ENCODE peak calls at places on chromosome 7, in ten cellular contexts. One of them, this sample, is unnamed.

GRCh38 chr7:69256634-69257081 is 341.6 kb upstream of the AUTS2 start:
- DNase-seq in mucosa of descending colon: peak; percentile 21
- DNase-seq in AG10803: peak; percentile 94
- DNase-seq in heart left ventricle: peak; percentile 64
- DNase-seq in dorsolateral prefrontal cortex: peak; percentile 45
- DNase-seq in epithelial cell of esophagus: no peak
- DNase-seq in RWPE1: no peak
- DNase-seq in cardiac fibroblast: no peak
- DNase-seq in bronchial epithelial cell: no peak
- DNase-seq in CD8-positive, alpha-beta T cell: no peak
- DNase-seq in this sample: no peak

GRCh38 chr7:86600506-86601290 is 43.0 kb upstream of the GRM3 start:
- DNase-seq in mucosa of descending colon: no peak
- DNase-seq in AG10803: no peak
- DNase-seq in heart left ventricle: no peak
- DNase-seq in dorsolateral prefrontal cortex: peak; percentile 84
- DNase-seq in epithelial cell of esophagus: no peak
- DNase-seq in RWPE1: no peak
- DNase-seq in cardiac fibroblast: no peak
- DNase-seq in bronchial epithelial cell: no peak
- DNase-seq in CD8-positive, alpha-beta T cell: no peak
- DNase-seq in this sample: no peak

GRCh38 chr7:83105063-83105462 is 57.6 kb downstream of the PCLO start:
- DNase-seq in mucosa of descending colon: no peak
- DNase-seq in AG10803: no peak
- DNase-seq in heart left ventricle: no peak
- DNase-seq in dorsolateral prefrontal cortex: no peak
- DNase-seq in epithelial cell of esophagus: no peak
- DNase-seq in RWPE1: no peak
- DNase-seq in cardiac fibroblast: no peak
- DNase-seq in bronchial epithelial cell: no peak
- DNase-seq in CD8-positive, alpha-beta T cell: no peak
- DNase-seq in this sample: no peak

GRCh38 chr7:112009081-112009480 is 197.1 kb downstream of the DOCK4 start:
- DNase-seq in mucosa of descending colon: no peak
- DNase-seq in AG10803: peak; percentile 44
- DNase-seq in heart left ventricle: no peak
- DNase-seq in dorsolateral prefrontal cortex: no peak
- DNase-seq in epithelial cell of esophagus: peak; percentile 52
- DNase-seq in RWPE1: peak; percentile 20
- DNase-seq in cardiac fibroblast: peak; percentile 76
- DNase-seq in bronchial epithelial cell: peak; percentile 62
- DNase-seq in CD8-positive, alpha-beta T cell: no peak
- DNase-seq in this sample: no peak

GRCh38 chr7:106283831-106284515 is 810 bp downstream of the NAMPT start:
- DNase-seq in mucosa of descending colon: peak; percentile 79
- DNase-seq in AG10803: peak; percentile 35
- DNase-seq in heart left ventricle: peak; percentile 76
- DNase-seq in dorsolateral prefrontal cortex: peak; percentile 44
- DNase-seq in epithelial cell of esophagus: peak; percentile 46
- DNase-seq in RWPE1: peak; percentile 14
- DNase-seq in cardiac fibroblast: peak; percentile 56
- DNase-seq in bronchial epithelial cell: peak; percentile 38
- DNase-seq in CD8-positive, alpha-beta T cell: peak; percentile 54
- DNase-seq in this sample: peak; percentile 16

GRCh38 chr7:17617380-17617779 is 318.9 kb downstream of the AHR start:
- DNase-seq in mucosa of descending colon: no peak
- DNase-seq in AG10803: peak; percentile 45
- DNase-seq in heart left ventricle: no peak
- DNase-seq in dorsolateral prefrontal cortex: no peak
- DNase-seq in epithelial cell of esophagus: no peak
- DNase-seq in RWPE1: no peak
- DNase-seq in cardiac fibroblast: no peak
- DNase-seq in bronchial epithelial cell: no peak
- DNase-seq in CD8-positive, alpha-beta T cell: no peak
- DNase-seq in this sample: no peak

GRCh38 chr7:33651998-33652397 is 253.3 kb upstream of the BMPER start:
- DNase-seq in mucosa of descending colon: no peak
- DNase-seq in AG10803: no peak
- DNase-seq in heart left ventricle: no peak
- DNase-seq in dorsolateral prefrontal cortex: no peak
- DNase-seq in epithelial cell of esophagus: no peak
- DNase-seq in RWPE1: no peak
- DNase-seq in cardiac fibroblast: no peak
- DNase-seq in bronchial epithelial cell: no peak
- DNase-seq in CD8-positive, alpha-beta T cell: no peak
- DNase-seq in this sample: no peak

GRCh38 chr7:42219447-42219846 is 17.6 kb downstream of the GLI3 start:
- DNase-seq in mucosa of descending colon: no peak
- DNase-seq in AG10803: peak; percentile 82
- DNase-seq in heart left ventricle: no peak
- DNase-seq in dorsolateral prefrontal cortex: no peak
- DNase-seq in epithelial cell of esophagus: peak; percentile 87
- DNase-seq in RWPE1: peak; percentile 77
- DNase-seq in cardiac fibroblast: no peak
- DNase-seq in bronchial epithelial cell: peak; percentile 89
- DNase-seq in CD8-positive, alpha-beta T cell: no peak
- DNase-seq in this sample: no peak

GRCh38 chr7:40733578-40733977 is 598.8 kb downstream of the SUGCT start:
- DNase-seq in mucosa of descending colon: no peak
- DNase-seq in AG10803: no peak
- DNase-seq in heart left ventricle: no peak
- DNase-seq in dorsolateral prefrontal cortex: no peak
- DNase-seq in epithelial cell of esophagus: no peak
- DNase-seq in RWPE1: no peak
- DNase-seq in cardiac fibroblast: no peak
- DNase-seq in bronchial epithelial cell: no peak
- DNase-seq in CD8-positive, alpha-beta T cell: no peak
- DNase-seq in this sample: no peak

GRCh38 chr7:117731455-117731854 is 141.8 kb downstream of the CTTNBP2 start:
- DNase-seq in mucosa of descending colon: no peak
- DNase-seq in AG10803: no peak
- DNase-seq in heart left ventricle: no peak
- DNase-seq in dorsolateral prefrontal cortex: no peak
- DNase-seq in epithelial cell of esophagus: no peak
- DNase-seq in RWPE1: no peak
- DNase-seq in cardiac fibroblast: no peak
- DNase-seq in bronchial epithelial cell: no peak
- DNase-seq in CD8-positive, alpha-beta T cell: no peak
- DNase-seq in this sample: no peak

GRCh38 chr7:6729492-6730342 is 23.0 kb upstream of the ZNF12 start:
- DNase-seq in mucosa of descending colon: peak; percentile 93
- DNase-seq in AG10803: peak; percentile 94
- DNase-seq in heart left ventricle: peak; percentile 97
- DNase-seq in dorsolateral prefrontal cortex: peak; percentile 91
- DNase-seq in epithelial cell of esophagus: peak; percentile 87
- DNase-seq in RWPE1: peak; percentile 82
- DNase-seq in cardiac fibroblast: peak; percentile 92
- DNase-seq in bronchial epithelial cell: peak; percentile 78
- DNase-seq in CD8-positive, alpha-beta T cell: peak; percentile 89
- DNase-seq in this sample: peak; percentile 72
- TF ChIP-seq CTCF in mucosa of descending colon: no peak
- TF ChIP-seq CTCF in AG10803: no peak
- TF ChIP-seq CTCF in heart left ventricle: no peak
- TF ChIP-seq CTCF in dorsolateral prefrontal cortex: peak; percentile 52
- TF ChIP-seq CTCF in epithelial cell of esophagus: no peak
- TF ChIP-seq CTCF in RWPE1: no peak
- TF ChIP-seq CTCF in cardiac fibroblast: no peak
- TF ChIP-seq CTCF in bronchial epithelial cell: no peak
- TF ChIP-seq CTCF in CD8-positive, alpha-beta T cell: no peak
- TF ChIP-seq CTCF in this sample: no peak

GRCh38 chr7:22723642-22724041 is 3.4 kb upstream of the IL6 start:
- DNase-seq in mucosa of descending colon: no peak
- DNase-seq in AG10803: peak; percentile 61
- DNase-seq in heart left ventricle: no peak
- DNase-seq in dorsolateral prefrontal cortex: no peak
- DNase-seq in epithelial cell of esophagus: no peak
- DNase-seq in RWPE1: no peak
- DNase-seq in cardiac fibroblast: peak; percentile 49
- DNase-seq in bronchial epithelial cell: no peak
- DNase-seq in CD8-positive, alpha-beta T cell: no peak
- DNase-seq in this sample: no peak

GRCh38 chr7:22726849-22727792 is at the start of gene IL6:
- DNase-seq in mucosa of descending colon: peak; percentile 65
- DNase-seq in AG10803: peak; percentile 98
- DNase-seq in heart left ventricle: peak; percentile 93
- DNase-seq in dorsolateral prefrontal cortex: peak; percentile 58
- DNase-seq in epithelial cell of esophagus: peak; percentile 81
- DNase-seq in RWPE1: peak; percentile 58
- DNase-seq in cardiac fibroblast: peak; percentile 98
- DNase-seq in bronchial epithelial cell: peak; percentile 84
- DNase-seq in CD8-positive, alpha-beta T cell: no peak
- DNase-seq in this sample: peak; percentile 14

GRCh38 chr7:22724861-22725260 is 2.1 kb upstream of the IL6 start:
- DNase-seq in mucosa of descending colon: no peak
- DNase-seq in AG10803: peak; percentile 18
- DNase-seq in heart left ventricle: no peak
- DNase-seq in dorsolateral prefrontal cortex: no peak
- DNase-seq in epithelial cell of esophagus: no peak
- DNase-seq in RWPE1: no peak
- DNase-seq in cardiac fibroblast: no peak
- DNase-seq in bronchial epithelial cell: no peak
- DNase-seq in CD8-positive, alpha-beta T cell: no peak
- DNase-seq in this sample: no peak

GRCh38 chr7:22726345-22726848 is 603 bp upstream of the IL6 start:
- DNase-seq in mucosa of descending colon: no peak
- DNase-seq in AG10803: peak; percentile 85
- DNase-seq in heart left ventricle: no peak
- DNase-seq in dorsolateral prefrontal cortex: no peak
- DNase-seq in epithelial cell of esophagus: peak; percentile 85
- DNase-seq in RWPE1: peak; percentile 74
- DNase-seq in cardiac fibroblast: peak; percentile 95
- DNase-seq in bronchial epithelial cell: peak; percentile 74
- DNase-seq in CD8-positive, alpha-beta T cell: peak; percentile 64
- DNase-seq in this sample: peak; percentile 18

DNA sequence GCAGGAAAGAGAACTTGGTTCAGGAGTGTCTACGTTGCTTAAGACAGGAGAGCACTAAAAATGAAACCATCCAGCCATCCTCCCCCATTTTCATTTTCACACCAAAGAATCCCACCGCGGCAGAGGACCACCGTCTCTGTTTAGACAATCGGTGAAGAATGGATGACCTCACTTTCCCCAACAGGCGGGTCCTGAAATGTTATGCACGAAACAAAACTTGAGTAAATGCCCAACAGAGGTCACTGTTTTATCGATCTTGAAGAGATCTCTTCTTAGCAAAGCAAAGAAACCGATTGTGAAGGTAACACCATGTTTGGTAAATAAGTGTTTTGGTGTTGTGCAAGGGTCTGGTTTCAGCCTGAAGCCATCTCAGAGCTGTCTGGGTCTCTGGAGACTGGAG is 1.4 kb upstream of the IL6 start:
- DNase-seq in mucosa of descending colon: no peak
- DNase-seq in AG10803: peak; percentile 63
- DNase-seq in heart left ventricle: no peak
- DNase-seq in dorsolateral prefrontal cortex: no peak
- DNase-seq in epithelial cell of esophagus: no peak
- DNase-seq in RWPE1: no peak
- DNase-seq in cardiac fibroblast: peak; percentile 47
- DNase-seq in bronchial epithelial cell: no peak
- DNase-seq in CD8-positive, alpha-beta T cell: no peak
- DNase-seq in this sample: no peak
- TF ChIP-seq CTCF in mucosa of descending colon: no peak
- TF ChIP-seq CTCF in AG10803: peak; percentile 34
- TF ChIP-seq CTCF in heart left ventricle: no peak
- TF ChIP-seq CTCF in dorsolateral prefrontal cortex: no peak
- TF ChIP-seq CTCF in epithelial cell of esophagus: no peak
- TF ChIP-seq CTCF in RWPE1: no peak
- TF ChIP-seq CTCF in cardiac fibroblast: no peak
- TF ChIP-seq CTCF in bronchial epithelial cell: no peak
- TF ChIP-seq CTCF in CD8-positive, alpha-beta T cell: no peak
- TF ChIP-seq CTCF in this sample: no peak

DNA sequence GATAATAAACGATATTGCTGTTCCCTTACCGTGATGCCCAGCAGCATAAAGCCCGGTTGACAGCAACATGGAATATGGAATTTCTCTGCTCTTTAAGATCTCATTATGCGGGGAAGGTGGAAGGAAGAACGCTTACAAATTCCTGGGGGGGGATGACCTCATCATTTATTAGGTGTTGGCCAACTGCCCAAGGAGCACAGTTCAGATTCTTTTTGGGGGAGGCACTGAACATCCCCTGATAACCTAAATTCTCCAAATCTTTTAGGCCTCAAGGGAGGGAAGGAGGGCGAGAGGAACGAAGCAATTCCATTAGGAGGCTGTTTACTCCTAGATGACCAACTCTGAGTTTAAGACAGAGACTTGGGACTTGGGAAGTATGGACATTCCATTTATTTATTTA is 5.2 kb upstream of the COL26A1 start:
- DNase-seq in mucosa of descending colon: no peak
- DNase-seq in AG10803: no peak
- DNase-seq in heart left ventricle: no peak
- DNase-seq in dorsolateral prefrontal cortex: no peak
- DNase-seq in epithelial cell of esophagus: no peak
- DNase-seq in RWPE1: no peak
- DNase-seq in cardiac fibroblast: no peak
- DNase-seq in bronchial epithelial cell: no peak
- DNase-seq in CD8-positive, alpha-beta T cell: no peak
- DNase-seq in this sample: no peak
- TF ChIP-seq CTCF in mucosa of descending colon: no peak
- TF ChIP-seq CTCF in AG10803: no peak
- TF ChIP-seq CTCF in heart left ventricle: no peak
- TF ChIP-seq CTCF in dorsolateral prefrontal cortex: no peak
- TF ChIP-seq CTCF in epithelial cell of esophagus: no peak
- TF ChIP-seq CTCF in RWPE1: no peak
- TF ChIP-seq CTCF in cardiac fibroblast: no peak
- TF ChIP-seq CTCF in bronchial epithelial cell: no peak
- TF ChIP-seq CTCF in CD8-positive, alpha-beta T cell: no peak
- TF ChIP-seq CTCF in this sample: no peak

GRCh38 chr7:73972614-73973013 is 55.4 kb upstream of the ELN start:
- DNase-seq in mucosa of descending colon: no peak
- DNase-seq in AG10803: no peak
- DNase-seq in heart left ventricle: no peak
- DNase-seq in dorsolateral prefrontal cortex: peak; percentile 1
- DNase-seq in epithelial cell of esophagus: no peak
- DNase-seq in RWPE1: no peak
- DNase-seq in cardiac fibroblast: no peak
- DNase-seq in bronchial epithelial cell: no peak
- DNase-seq in CD8-positive, alpha-beta T cell: peak; percentile 34
- DNase-seq in this sample: no peak

GRCh38 chr7:73970801-73971229 is 57.2 kb upstream of the ELN start:
- DNase-seq in mucosa of descending colon: no peak
- DNase-seq in AG10803: no peak
- DNase-seq in heart left ventricle: no peak
- DNase-seq in dorsolateral prefrontal cortex: peak; percentile 25
- DNase-seq in epithelial cell of esophagus: no peak
- DNase-seq in RWPE1: no peak
- DNase-seq in cardiac fibroblast: no peak
- DNase-seq in bronchial epithelial cell: no peak
- DNase-seq in CD8-positive, alpha-beta T cell: no peak
- DNase-seq in this sample: no peak

GRCh38 chr7:73973091-73973490 is 54.9 kb upstream of the ELN start:
- DNase-seq in mucosa of descending colon: no peak
- DNase-seq in AG10803: no peak
- DNase-seq in heart left ventricle: peak; percentile 72
- DNase-seq in dorsolateral prefrontal cortex: peak; percentile 19
- DNase-seq in epithelial cell of esophagus: no peak
- DNase-seq in RWPE1: no peak
- DNase-seq in cardiac fibroblast: no peak
- DNase-seq in bronchial epithelial cell: no peak
- DNase-seq in CD8-positive, alpha-beta T cell: no peak
- DNase-seq in this sample: no peak

GRCh38 chr7:73971315-73971700 is 56.7 kb upstream of the ELN start:
- DNase-seq in mucosa of descending colon: no peak
- DNase-seq in AG10803: no peak
- DNase-seq in heart left ventricle: no peak
- DNase-seq in dorsolateral prefrontal cortex: peak; percentile 9
- DNase-seq in epithelial cell of esophagus: no peak
- DNase-seq in RWPE1: no peak
- DNase-seq in cardiac fibroblast: no peak
- DNase-seq in bronchial epithelial cell: no peak
- DNase-seq in CD8-positive, alpha-beta T cell: no peak
- DNase-seq in this sample: no peak

GRCh38 chr7:73971701-73972341 is 56.2 kb upstream of the ELN start:
- DNase-seq in mucosa of descending colon: no peak
- DNase-seq in AG10803: no peak
- DNase-seq in heart left ventricle: no peak
- DNase-seq in dorsolateral prefrontal cortex: no peak
- DNase-seq in epithelial cell of esophagus: peak; percentile 34
- DNase-seq in RWPE1: peak; percentile 40
- DNase-seq in cardiac fibroblast: no peak
- DNase-seq in bronchial epithelial cell: peak; percentile 25
- DNase-seq in CD8-positive, alpha-beta T cell: peak; percentile 45
- DNase-seq in this sample: no peak
- TF ChIP-seq CTCF in mucosa of descending colon: no peak
- TF ChIP-seq CTCF in AG10803: no peak
- TF ChIP-seq CTCF in heart left ventricle: no peak
- TF ChIP-seq CTCF in dorsolateral prefrontal cortex: no peak
- TF ChIP-seq CTCF in epithelial cell of esophagus: peak; percentile 54
- TF ChIP-seq CTCF in RWPE1: no peak
- TF ChIP-seq CTCF in cardiac fibroblast: peak; percentile 14
- TF ChIP-seq CTCF in bronchial epithelial cell: peak; percentile 49
- TF ChIP-seq CTCF in CD8-positive, alpha-beta T cell: no peak
- TF ChIP-seq CTCF in this sample: no peak